ENCODE peak calls at places on chromosomes 16 and 17, in ten cellular contexts. One of them, this sample, is unnamed.

GRCh38 chr16:57501492-57501891 is 15.2 kb upstream of the DOK4 start:
- DNase-seq in astrocyte of the spinal cord: no peak
- DNase-seq in AG10803: no peak
- DNase-seq in GM23338: no peak
- DNase-seq in fibroblast of mammary gland: no peak
- DNase-seq in AG04450: no peak
- DNase-seq in upper lobe of right lung: no peak
- DNase-seq in left ventricle myocardium inferior: no peak
- DNase-seq in BJ: no peak
- DNase-seq in A549: no peak
- DNase-seq in this sample: no peak

GRCh38 chr16:49330562-49331201 is 42.9 kb upstream of the C16orf78 start:
- DNase-seq in A549: no peak
- DNase-seq in fibroblast of mammary gland: no peak
- DNase-seq in BJ: no peak
- DNase-seq in astrocyte of the spinal cord: no peak
- DNase-seq in upper lobe of right lung: no peak
- DNase-seq in left ventricle myocardium inferior: no peak
- DNase-seq in GM23338: no peak
- DNase-seq in AG10803: no peak
- DNase-seq in AG04450: no peak
- DNase-seq in this sample: no peak

GRCh38 chr16:14301150-14302030 is 230.3 kb downstream of the MRTFB start:
- DNase-seq in astrocyte of the spinal cord: no peak
- DNase-seq in AG04450: no peak
- DNase-seq in left ventricle myocardium inferior: no peak
- DNase-seq in AG10803: peak; percentile 39
- DNase-seq in upper lobe of right lung: peak; percentile 69
- DNase-seq in A549: peak; percentile 79
- DNase-seq in BJ: no peak
- DNase-seq in GM23338: peak; percentile 53
- DNase-seq in fibroblast of mammary gland: no peak
- DNase-seq in this sample: no peak

GRCh38 chr17:35778641-35779196 is 16.7 kb downstream of the MMP28 start:
- DNase-seq in upper lobe of right lung: no peak
- DNase-seq in left ventricle myocardium inferior: no peak
- DNase-seq in AG10803: peak; percentile 5
- DNase-seq in AG04450: no peak
- DNase-seq in BJ: no peak
- DNase-seq in GM23338: no peak
- DNase-seq in fibroblast of mammary gland: peak; percentile 29
- DNase-seq in A549: no peak
- DNase-seq in astrocyte of the spinal cord: no peak
- DNase-seq in this sample: no peak

GRCh38 chr16:82625066-82625968 is 1.5 kb upstream of the CDH13 start:
- DNase-seq in AG10803: no peak
- DNase-seq in upper lobe of right lung: no peak
- DNase-seq in GM23338: no peak
- DNase-seq in astrocyte of the spinal cord: no peak
- DNase-seq in fibroblast of mammary gland: no peak
- DNase-seq in BJ: no peak
- DNase-seq in AG04450: no peak
- DNase-seq in A549: no peak
- DNase-seq in left ventricle myocardium inferior: no peak
- DNase-seq in this sample: no peak

GRCh38 chr16:83330251-83330650 is 477.5 kb upstream of the HSBP1 start:
- DNase-seq in A549: no peak
- DNase-seq in BJ: no peak
- DNase-seq in left ventricle myocardium inferior: no peak
- DNase-seq in astrocyte of the spinal cord: no peak
- DNase-seq in GM23338: peak; percentile 24
- DNase-seq in AG10803: no peak
- DNase-seq in fibroblast of mammary gland: no peak
- DNase-seq in AG04450: no peak
- DNase-seq in upper lobe of right lung: no peak
- DNase-seq in this sample: no peak

GRCh38 chr17:10380631-10381408 is 8.0 kb upstream of the MYH13 start:
- DNase-seq in fibroblast of mammary gland: peak; percentile 85
- DNase-seq in A549: no peak
- DNase-seq in GM23338: no peak
- DNase-seq in AG10803: peak; percentile 17
- DNase-seq in upper lobe of right lung: no peak
- DNase-seq in BJ: no peak
- DNase-seq in AG04450: no peak
- DNase-seq in astrocyte of the spinal cord: peak; percentile 33
- DNase-seq in left ventricle myocardium inferior: no peak
- DNase-seq in this sample: no peak

GRCh38 chr17:57108656-57109392 is 23.8 kb downstream of the AKAP1 start:
- DNase-seq in fibroblast of mammary gland: no peak
- DNase-seq in left ventricle myocardium inferior: no peak
- DNase-seq in A549: no peak
- DNase-seq in AG04450: no peak
- DNase-seq in BJ: no peak
- DNase-seq in astrocyte of the spinal cord: no peak
- DNase-seq in AG10803: no peak
- DNase-seq in upper lobe of right lung: no peak
- DNase-seq in GM23338: no peak
- DNase-seq in this sample: no peak

GRCh38 chr17:16342979-16343378 is 10.3 kb downstream of the CENPV start:
- DNase-seq in fibroblast of mammary gland: peak; percentile 84
- DNase-seq in left ventricle myocardium inferior: no peak
- DNase-seq in upper lobe of right lung: peak; percentile 40
- DNase-seq in AG10803: peak; percentile 57
- DNase-seq in AG04450: peak; percentile 29
- DNase-seq in A549: no peak
- DNase-seq in astrocyte of the spinal cord: peak; percentile 59
- DNase-seq in BJ: no peak
- DNase-seq in GM23338: no peak
- DNase-seq in this sample: peak; percentile 24

GRCh38 chr17:14744716-14745115 is 443.8 kb downstream of the HS3ST3B1 start:
- DNase-seq in A549: no peak
- DNase-seq in fibroblast of mammary gland: no peak
- DNase-seq in AG04450: no peak
- DNase-seq in upper lobe of right lung: no peak
- DNase-seq in left ventricle myocardium inferior: no peak
- DNase-seq in BJ: peak; percentile 49
- DNase-seq in astrocyte of the spinal cord: peak; percentile 19
- DNase-seq in GM23338: no peak
- DNase-seq in AG10803: no peak
- DNase-seq in this sample: no peak

GRCh38 chr16:74896389-74897370 is 88.2 kb downstream of the WDR59 start:
- DNase-seq in fibroblast of mammary gland: peak; percentile 82
- DNase-seq in upper lobe of right lung: no peak
- DNase-seq in AG10803: peak; percentile 58
- DNase-seq in astrocyte of the spinal cord: peak; percentile 46
- DNase-seq in AG04450: no peak
- DNase-seq in A549: peak; percentile 55
- DNase-seq in BJ: no peak
- DNase-seq in left ventricle myocardium inferior: no peak
- DNase-seq in GM23338: no peak
- DNase-seq in this sample: no peak

GRCh38 chr17:62778990-62779681 is 29.0 kb downstream of the MARCHF10 start:
- DNase-seq in AG04450: peak; percentile 91
- DNase-seq in upper lobe of right lung: peak; percentile 85
- DNase-seq in astrocyte of the spinal cord: peak; percentile 96
- DNase-seq in AG10803: peak; percentile 96
- DNase-seq in fibroblast of mammary gland: peak; percentile 98
- DNase-seq in BJ: peak; percentile 91
- DNase-seq in left ventricle myocardium inferior: no peak
- DNase-seq in A549: peak; percentile 92
- DNase-seq in GM23338: no peak
- DNase-seq in this sample: peak; percentile 60

GRCh38 chr17:5110816-5111215 is 862 bp downstream of the ZNF232 start:
- DNase-seq in BJ: no peak
- DNase-seq in GM23338: peak; percentile 27
- DNase-seq in astrocyte of the spinal cord: no peak
- DNase-seq in left ventricle myocardium inferior: no peak
- DNase-seq in upper lobe of right lung: no peak
- DNase-seq in A549: no peak
- DNase-seq in fibroblast of mammary gland: no peak
- DNase-seq in AG04450: no peak
- DNase-seq in AG10803: no peak
- DNase-seq in this sample: no peak

GRCh38 chr16:17053536-17054160 is 417.1 kb downstream of the XYLT1 start:
- DNase-seq in upper lobe of right lung: no peak
- DNase-seq in AG10803: no peak
- DNase-seq in fibroblast of mammary gland: no peak
- DNase-seq in AG04450: no peak
- DNase-seq in left ventricle myocardium inferior: no peak
- DNase-seq in BJ: no peak
- DNase-seq in astrocyte of the spinal cord: no peak
- DNase-seq in A549: no peak
- DNase-seq in GM23338: peak; percentile 46
- DNase-seq in this sample: no peak

DNA sequence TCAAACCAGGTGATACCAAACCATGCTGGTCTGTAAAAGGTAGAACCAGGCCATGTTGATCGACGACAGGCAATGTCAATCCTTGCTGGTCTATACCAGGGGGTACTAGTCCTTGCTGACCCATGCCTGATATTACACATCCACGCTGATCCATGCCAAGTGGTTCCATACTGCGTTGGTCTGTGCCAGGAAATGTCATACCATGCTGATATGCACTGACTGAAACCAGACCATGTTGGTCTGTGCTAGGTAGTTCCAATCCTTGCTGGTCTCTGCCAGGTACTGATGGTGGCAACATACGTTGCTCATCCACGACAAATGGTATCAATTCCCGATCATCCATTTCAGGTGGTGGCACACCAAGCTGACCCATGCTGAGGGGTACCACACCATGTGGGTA is 15.0 kb downstream of the QRICH2 start:
- DNase-seq in A549: no peak
- DNase-seq in AG10803: no peak
- DNase-seq in fibroblast of mammary gland: no peak
- DNase-seq in GM23338: no peak
- DNase-seq in AG04450: no peak
- DNase-seq in astrocyte of the spinal cord: no peak
- DNase-seq in left ventricle myocardium inferior: no peak
- DNase-seq in BJ: no peak
- DNase-seq in upper lobe of right lung: no peak
- DNase-seq in this sample: no peak
- H3K4me3 ChIP-seq in A549: no peak overlapping the region
- H3K4me3 ChIP-seq in AG10803: no peak overlapping the region
- H3K4me3 ChIP-seq in fibroblast of mammary gland: no peak overlapping the region
- H3K4me3 ChIP-seq in GM23338: no peak overlapping the region
- H3K4me3 ChIP-seq in AG04450: no peak overlapping the region
- H3K4me3 ChIP-seq in astrocyte of the spinal cord: no peak overlapping the region
- H3K4me3 ChIP-seq in left ventricle myocardium inferior: no peak overlapping the region
- H3K4me3 ChIP-seq in BJ: no peak overlapping the region
- H3K4me3 ChIP-seq in upper lobe of right lung: no peak overlapping the region
- H3K4me3 ChIP-seq in this sample: no peak overlapping the region

GRCh38 chr17:72592242-72592966 is 471.6 kb downstream of the SOX9 start:
- DNase-seq in A549: peak; percentile 90
- DNase-seq in left ventricle myocardium inferior: peak; percentile 43
- DNase-seq in GM23338: peak; percentile 86
- DNase-seq in upper lobe of right lung: peak; percentile 88
- DNase-seq in fibroblast of mammary gland: peak; percentile 75
- DNase-seq in AG04450: peak; percentile 67
- DNase-seq in AG10803: peak; percentile 81
- DNase-seq in astrocyte of the spinal cord: peak; percentile 90
- DNase-seq in BJ: no peak
- DNase-seq in this sample: peak; percentile 69

GRCh38 chr17:72590882-72591499 is 470.2 kb downstream of the SOX9 start:
- DNase-seq in fibroblast of mammary gland: no peak
- DNase-seq in upper lobe of right lung: no peak
- DNase-seq in astrocyte of the spinal cord: no peak
- DNase-seq in AG10803: no peak
- DNase-seq in BJ: no peak
- DNase-seq in left ventricle myocardium inferior: no peak
- DNase-seq in GM23338: no peak
- DNase-seq in A549: peak; percentile 49
- DNase-seq in AG04450: no peak
- DNase-seq in this sample: no peak

GRCh38 chr17:72592967-72593325 is 472.1 kb downstream of the SOX9 start:
- DNase-seq in GM23338: no peak
- DNase-seq in BJ: no peak
- DNase-seq in AG10803: no peak
- DNase-seq in left ventricle myocardium inferior: no peak
- DNase-seq in AG04450: no peak
- DNase-seq in astrocyte of the spinal cord: no peak
- DNase-seq in upper lobe of right lung: no peak
- DNase-seq in fibroblast of mammary gland: no peak
- DNase-seq in A549: no peak
- DNase-seq in this sample: no peak

GRCh38 chr17:72591500-72592241 is 470.9 kb downstream of the SOX9 start:
- DNase-seq in BJ: no peak
- DNase-seq in AG04450: no peak
- DNase-seq in astrocyte of the spinal cord: peak; percentile 45
- DNase-seq in A549: no peak
- DNase-seq in fibroblast of mammary gland: peak; percentile 22
- DNase-seq in GM23338: peak; percentile 58
- DNase-seq in upper lobe of right lung: peak; percentile 73
- DNase-seq in left ventricle myocardium inferior: no peak
- DNase-seq in AG10803: no peak
- DNase-seq in this sample: no peak

GRCh38 chr17:72594248-72594647 is 473.4 kb downstream of the SOX9 start:
- DNase-seq in astrocyte of the spinal cord: no peak
- DNase-seq in A549: no peak
- DNase-seq in left ventricle myocardium inferior: no peak
- DNase-seq in GM23338: peak; percentile 61
- DNase-seq in AG04450: no peak
- DNase-seq in BJ: no peak
- DNase-seq in AG10803: no peak
- DNase-seq in upper lobe of right lung: no peak
- DNase-seq in fibroblast of mammary gland: no peak
- DNase-seq in this sample: no peak
- TF ChIP-seq CTCF in astrocyte of the spinal cord: peak; percentile 7
- TF ChIP-seq CTCF in A549: no peak
- TF ChIP-seq CTCF in left ventricle myocardium inferior: no peak
- TF ChIP-seq CTCF in GM23338: no peak
- TF ChIP-seq CTCF in AG04450: no peak
- TF ChIP-seq CTCF in BJ: no peak
- TF ChIP-seq CTCF in AG10803: no peak
- TF ChIP-seq CTCF in upper lobe of right lung: no peak
- TF ChIP-seq CTCF in fibroblast of mammary gland: no peak
- TF ChIP-seq CTCF in this sample: no peak

DNA sequence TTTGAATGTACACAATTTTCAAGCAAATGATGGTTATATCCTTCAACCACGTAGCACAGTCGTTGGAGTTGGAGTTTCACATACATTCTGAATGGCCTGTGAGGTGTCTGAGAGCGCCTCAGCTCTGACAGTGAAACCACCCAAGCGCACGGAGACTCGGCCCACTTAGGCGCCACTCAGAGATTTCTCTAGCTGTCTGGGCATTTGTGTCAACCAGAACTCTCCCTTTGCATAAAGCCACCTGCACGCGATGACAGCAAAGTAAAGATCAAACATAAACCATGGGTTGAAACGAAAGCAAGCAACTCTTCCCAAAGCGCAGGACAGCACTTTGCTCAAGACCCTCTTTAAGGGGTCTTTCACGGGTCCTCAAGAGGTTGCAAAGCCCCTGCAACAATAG is 543 bp downstream of the SLC6A4 start:
- DNase-seq in GM23338: no peak
- DNase-seq in left ventricle myocardium inferior: no peak
- DNase-seq in fibroblast of mammary gland: no peak
- DNase-seq in upper lobe of right lung: no peak
- DNase-seq in astrocyte of the spinal cord: no peak
- DNase-seq in A549: no peak
- DNase-seq in AG04450: no peak
- DNase-seq in AG10803: no peak
- DNase-seq in BJ: no peak
- DNase-seq in this sample: no peak
- H3K4me3 ChIP-seq in GM23338: peak overlapping the region; percentile 63
- H3K4me3 ChIP-seq in left ventricle myocardium inferior: peak overlapping the region; percentile 64
- H3K4me3 ChIP-seq in fibroblast of mammary gland: no peak overlapping the region
- H3K4me3 ChIP-seq in upper lobe of right lung: peak overlapping the region; percentile 42
- H3K4me3 ChIP-seq in astrocyte of the spinal cord: no peak overlapping the region
- H3K4me3 ChIP-seq in A549: peak overlapping the region; percentile 57
- H3K4me3 ChIP-seq in AG04450: peak overlapping the region; percentile 56
- H3K4me3 ChIP-seq in AG10803: no peak overlapping the region
- H3K4me3 ChIP-seq in BJ: no peak overlapping the region
- H3K4me3 ChIP-seq in this sample: peak overlapping the region; percentile 56

GRCh38 chr17:72090108-72090507 is 30.7 kb upstream of the SOX9 start:
- DNase-seq in astrocyte of the spinal cord: no peak
- DNase-seq in AG04450: no peak
- DNase-seq in A549: no peak
- DNase-seq in BJ: no peak
- DNase-seq in GM23338: no peak
- DNase-seq in upper lobe of right lung: no peak
- DNase-seq in AG10803: peak; percentile 7
- DNase-seq in fibroblast of mammary gland: no peak
- DNase-seq in left ventricle myocardium inferior: no peak
- DNase-seq in this sample: no peak
- TF ChIP-seq CTCF in astrocyte of the spinal cord: no peak
- TF ChIP-seq CTCF in AG04450: no peak
- TF ChIP-seq CTCF in A549: no peak
- TF ChIP-seq CTCF in BJ: no peak
- TF ChIP-seq CTCF in GM23338: no peak
- TF ChIP-seq CTCF in upper lobe of right lung: no peak
- TF ChIP-seq CTCF in AG10803: no peak
- TF ChIP-seq CTCF in fibroblast of mammary gland: no peak
- TF ChIP-seq CTCF in left ventricle myocardium inferior: no peak
- TF ChIP-seq CTCF in this sample: no peak

This sample was measured in dorsolateral prefrontal cortex.